ENCODE peak calls at places on chromosomes 6 and 20, in eight cellular contexts. One of them, this sample, is unnamed.

GRCh38 chr6:47078991-47079390 is 36.9 kb upstream of the ADGRF1 start:
- DNase-seq in heart left ventricle: no peak
- DNase-seq in transverse colon: no peak
- DNase-seq in adrenal gland: no peak
- DNase-seq in A549: no peak
- DNase-seq in ovary: no peak
- DNase-seq in IMR-90: no peak
- DNase-seq in uterus: no peak
- DNase-seq in this sample: no peak

GRCh38 chr20:42530855-42531674 is 658.6 kb downstream of the PTPRT start:
- DNase-seq in uterus: no peak
- DNase-seq in adrenal gland: peak
- DNase-seq in ovary: no peak
- DNase-seq in IMR-90: no peak
- DNase-seq in transverse colon: no peak
- DNase-seq in heart left ventricle: no peak
- DNase-seq in A549: peak
- DNase-seq in this sample: peak

GRCh38 chr20:13089950-13090469 is 81.2 kb downstream of the SPTLC3 start:
- DNase-seq in A549: no peak
- DNase-seq in transverse colon: no peak
- DNase-seq in uterus: no peak
- DNase-seq in heart left ventricle: no peak
- DNase-seq in ovary: no peak
- DNase-seq in adrenal gland: no peak
- DNase-seq in IMR-90: no peak
- DNase-seq in this sample: no peak

GRCh38 chr20:41003143-41003932 is 25.3 kb upstream of the TOP1 start:
- DNase-seq in ovary: no peak
- DNase-seq in IMR-90: peak
- DNase-seq in A549: peak
- DNase-seq in uterus: peak
- DNase-seq in heart left ventricle: peak
- DNase-seq in transverse colon: peak
- DNase-seq in adrenal gland: peak
- DNase-seq in this sample: peak

GRCh38 chr20:48066256-48066655 is 281.0 kb upstream of the SULF2 start:
- DNase-seq in heart left ventricle: no peak
- DNase-seq in A549: peak
- DNase-seq in ovary: no peak
- DNase-seq in IMR-90: peak
- DNase-seq in uterus: no peak
- DNase-seq in adrenal gland: no peak
- DNase-seq in transverse colon: no peak
- DNase-seq in this sample: no peak

GRCh38 chr6:167720456-167721285 is 106.0 kb upstream of the AFDN start:
- DNase-seq in transverse colon: no peak
- DNase-seq in ovary: no peak
- DNase-seq in IMR-90: no peak
- DNase-seq in A549: no peak
- DNase-seq in adrenal gland: no peak
- DNase-seq in heart left ventricle: no peak
- DNase-seq in uterus: no peak
- DNase-seq in this sample: no peak

GRCh38 chr6:25601797-25602679 is 50.0 kb upstream of the SCGN start:
- DNase-seq in A549: peak
- DNase-seq in adrenal gland: no peak
- DNase-seq in transverse colon: no peak
- DNase-seq in uterus: no peak
- DNase-seq in IMR-90: peak
- DNase-seq in heart left ventricle: no peak
- DNase-seq in ovary: no peak
- DNase-seq in this sample: no peak

GRCh38 chr20:57619053-57619831 is 984 bp downstream of the ZBP1 start:
- DNase-seq in A549: no peak
- DNase-seq in IMR-90: no peak
- DNase-seq in uterus: no peak
- DNase-seq in adrenal gland: no peak
- DNase-seq in ovary: no peak
- DNase-seq in transverse colon: peak
- DNase-seq in heart left ventricle: peak
- DNase-seq in this sample: no peak

GRCh38 chr6:136383271-136383670 is 93.6 kb upstream of the BCLAF1 start:
- DNase-seq in adrenal gland: no peak
- DNase-seq in ovary: no peak
- DNase-seq in uterus: no peak
- DNase-seq in IMR-90: no peak
- DNase-seq in transverse colon: no peak
- DNase-seq in A549: no peak
- DNase-seq in heart left ventricle: no peak
- DNase-seq in this sample: no peak

GRCh38 chr20:40422665-40423064 is 266.4 kb downstream of the MAFB start:
- DNase-seq in heart left ventricle: no peak
- DNase-seq in uterus: no peak
- DNase-seq in IMR-90: no peak
- DNase-seq in ovary: no peak
- DNase-seq in adrenal gland: no peak
- DNase-seq in transverse colon: no peak
- DNase-seq in A549: no peak
- DNase-seq in this sample: no peak

GRCh38 chr6:99613398-99613704 is 6.7 kb downstream of the PRDM13 start:
- DNase-seq in heart left ventricle: no peak
- DNase-seq in uterus: no peak
- DNase-seq in IMR-90: peak
- DNase-seq in ovary: peak
- DNase-seq in transverse colon: peak
- DNase-seq in adrenal gland: no peak
- DNase-seq in A549: peak
- DNase-seq in this sample: peak

GRCh38 chr6:150992682-150993081 is 127.2 kb downstream of the MTHFD1L start:
- DNase-seq in uterus: no peak
- DNase-seq in ovary: peak
- DNase-seq in IMR-90: peak
- DNase-seq in heart left ventricle: no peak
- DNase-seq in A549: no peak
- DNase-seq in adrenal gland: no peak
- DNase-seq in transverse colon: no peak
- DNase-seq in this sample: no peak

GRCh38 chr6:34568341-34568680 is 12.2 kb upstream of the SPDEF start:
- DNase-seq in ovary: no peak
- DNase-seq in transverse colon: no peak
- DNase-seq in IMR-90: no peak
- DNase-seq in uterus: no peak
- DNase-seq in A549: no peak
- DNase-seq in adrenal gland: no peak
- DNase-seq in heart left ventricle: no peak
- DNase-seq in this sample: no peak

GRCh38 chr6:34563513-34563870 is 7.4 kb upstream of the SPDEF start:
- DNase-seq in uterus: no peak
- DNase-seq in transverse colon: no peak
- DNase-seq in IMR-90: no peak
- DNase-seq in A549: no peak
- DNase-seq in ovary: no peak
- DNase-seq in adrenal gland: no peak
- DNase-seq in heart left ventricle: no peak
- DNase-seq in this sample: no peak

GRCh38 chr6:34564181-34564580 is 8.1 kb upstream of the SPDEF start:
- DNase-seq in IMR-90: no peak
- DNase-seq in A549: no peak
- DNase-seq in transverse colon: no peak
- DNase-seq in adrenal gland: no peak
- DNase-seq in heart left ventricle: no peak
- DNase-seq in ovary: no peak
- DNase-seq in uterus: no peak
- DNase-seq in this sample: no peak

GRCh38 chr6:34566830-34567546 is 10.9 kb upstream of the SPDEF start:
- DNase-seq in A549: no peak
- DNase-seq in adrenal gland: no peak
- DNase-seq in heart left ventricle: no peak
- DNase-seq in uterus: no peak
- DNase-seq in IMR-90: no peak
- DNase-seq in ovary: no peak
- DNase-seq in transverse colon: no peak
- DNase-seq in this sample: no peak

DNA sequence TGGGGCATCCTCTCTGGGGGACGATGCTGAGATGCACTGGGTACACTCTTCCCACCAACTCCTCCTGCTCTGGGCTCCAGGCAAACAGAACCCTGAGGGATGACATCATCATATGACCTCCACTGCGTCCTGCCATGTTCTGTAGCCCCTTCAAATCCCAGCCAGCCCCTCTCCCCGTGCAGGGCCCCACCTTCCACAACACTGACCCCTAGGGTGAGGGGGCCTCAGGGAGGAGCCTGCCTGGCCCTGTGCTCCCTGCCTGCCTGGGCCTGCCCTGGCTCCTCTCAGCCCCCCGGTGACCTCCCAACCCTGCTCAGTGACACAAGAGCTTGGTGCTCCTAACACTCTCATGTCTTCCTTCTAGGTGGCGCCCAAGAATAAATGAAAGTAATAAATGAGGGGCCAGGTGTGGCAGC is 9.6 kb upstream of the SPDEF start:
- DNase-seq in A549: no peak
- DNase-seq in heart left ventricle: no peak
- DNase-seq in transverse colon: no peak
- DNase-seq in IMR-90: no peak
- DNase-seq in adrenal gland: no peak
- DNase-seq in ovary: no peak
- DNase-seq in uterus: no peak
- DNase-seq in this sample: no peak
- TF ChIP-seq CTCF in A549: no peak
- TF ChIP-seq CTCF in heart left ventricle: no peak
- TF ChIP-seq CTCF in transverse colon: no peak
- TF ChIP-seq CTCF in IMR-90: no peak
- TF ChIP-seq CTCF in adrenal gland: no peak
- TF ChIP-seq CTCF in ovary: no peak
- TF ChIP-seq CTCF in uterus: no peak
- TF ChIP-seq CTCF in this sample: no peak

DNA sequence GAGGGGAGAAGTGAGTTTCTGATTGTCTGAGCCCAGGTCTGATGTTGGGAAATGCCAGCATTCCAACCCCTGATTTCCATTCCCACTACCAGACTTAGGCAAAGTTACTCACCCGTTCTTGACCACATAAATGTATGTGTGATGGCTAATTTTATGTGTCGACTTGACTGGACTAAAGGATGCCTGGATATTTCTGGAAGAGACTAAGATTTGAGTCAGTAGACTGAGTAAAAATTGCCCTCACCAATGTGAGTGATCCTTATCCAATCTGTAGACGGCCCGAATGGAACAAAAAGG is 95.8 kb upstream of the TAB2 start:
- DNase-seq in heart left ventricle: no peak
- DNase-seq in ovary: no peak
- DNase-seq in adrenal gland: no peak
- DNase-seq in uterus: no peak
- DNase-seq in A549: no peak
- DNase-seq in IMR-90: peak
- DNase-seq in transverse colon: no peak
- DNase-seq in this sample: no peak
- TF ChIP-seq POLR2A in heart left ventricle: no peak
- TF ChIP-seq POLR2A in ovary: no peak
- TF ChIP-seq POLR2A in adrenal gland: no peak
- TF ChIP-seq POLR2A in uterus: no peak
- TF ChIP-seq POLR2A in A549: no peak
- TF ChIP-seq POLR2A in IMR-90: no peak
- TF ChIP-seq POLR2A in transverse colon: no peak
- TF ChIP-seq POLR2A in this sample: no peak

GRCh38 chr6:43277643-43278523 is 20.2 kb upstream of the SLC22A7 start:
- DNase-seq in adrenal gland: no peak
- DNase-seq in uterus: no peak
- DNase-seq in IMR-90: peak
- DNase-seq in heart left ventricle: no peak
- DNase-seq in A549: peak
- DNase-seq in ovary: no peak
- DNase-seq in transverse colon: peak
- DNase-seq in this sample: no peak

GRCh38 chr6:43274916-43275597 is 23.0 kb upstream of the SLC22A7 start:
- DNase-seq in IMR-90: no peak
- DNase-seq in uterus: no peak
- DNase-seq in ovary: peak
- DNase-seq in heart left ventricle: no peak
- DNase-seq in A549: no peak
- DNase-seq in transverse colon: peak
- DNase-seq in adrenal gland: no peak
- DNase-seq in this sample: no peak

GRCh38 chr6:43277083-43277642 is 20.9 kb upstream of the SLC22A7 start:
- DNase-seq in A549: no peak
- DNase-seq in heart left ventricle: no peak
- DNase-seq in uterus: no peak
- DNase-seq in transverse colon: no peak
- DNase-seq in IMR-90: no peak
- DNase-seq in adrenal gland: no peak
- DNase-seq in ovary: no peak
- DNase-seq in this sample: no peak

GRCh38 chr6:43275782-43276179 is 22.3 kb upstream of the SLC22A7 start:
- DNase-seq in adrenal gland: no peak
- DNase-seq in transverse colon: no peak
- DNase-seq in uterus: no peak
- DNase-seq in A549: no peak
- DNase-seq in heart left ventricle: no peak
- DNase-seq in ovary: no peak
- DNase-seq in IMR-90: no peak
- DNase-seq in this sample: no peak

DNA sequence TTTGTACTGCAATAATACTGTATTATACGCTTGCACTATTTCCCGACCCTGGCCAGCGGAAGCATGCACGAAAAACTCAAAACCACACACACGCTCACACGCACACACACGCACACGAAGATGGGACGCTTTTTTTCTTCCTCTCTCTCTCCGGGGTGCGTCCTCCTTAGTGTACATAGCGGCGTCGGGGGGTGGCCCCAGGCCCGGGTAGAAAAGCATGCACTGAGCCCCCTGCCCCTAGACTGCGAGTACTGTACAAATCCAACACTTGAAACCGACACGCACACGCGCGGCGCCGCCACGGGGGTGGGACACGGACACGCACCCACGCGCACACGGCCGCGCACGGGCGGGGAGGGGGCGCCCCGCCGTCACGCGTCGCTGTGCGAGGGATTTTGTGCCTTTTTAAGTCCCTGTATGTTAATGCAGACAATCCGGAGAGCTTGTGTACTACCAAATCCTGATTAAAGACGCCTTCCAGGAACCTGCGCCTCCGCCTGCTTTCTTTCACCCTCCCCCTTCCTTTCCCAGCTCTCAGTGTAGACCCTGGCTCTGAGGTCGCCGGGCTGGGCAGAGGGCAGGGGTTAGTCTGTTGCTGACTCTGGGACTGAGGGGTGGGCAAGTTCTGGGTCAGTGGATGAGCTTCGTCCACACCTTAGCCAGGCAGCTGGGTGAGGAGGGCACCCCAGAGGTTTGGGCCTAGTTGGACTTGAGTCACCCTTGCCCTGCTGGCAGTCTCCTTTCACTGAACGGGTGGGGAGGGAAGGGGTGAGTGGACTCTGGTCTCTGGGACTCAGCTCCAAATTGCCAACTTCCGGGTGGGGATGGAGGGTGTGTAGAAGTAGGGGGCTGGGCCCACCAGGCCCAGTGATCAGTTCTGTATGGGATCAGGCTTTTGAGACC is 21.6 kb upstream of the SLC22A7 start:
- DNase-seq in IMR-90: no peak
- DNase-seq in adrenal gland: no peak
- DNase-seq in uterus: no peak
- DNase-seq in transverse colon: peak
- DNase-seq in A549: no peak
- DNase-seq in heart left ventricle: no peak
- DNase-seq in ovary: no peak
- DNase-seq in this sample: no peak
- H3K4me3 ChIP-seq in IMR-90: no peak
- H3K4me3 ChIP-seq in adrenal gland: no peak
- H3K4me3 ChIP-seq in uterus: no peak
- H3K4me3 ChIP-seq in transverse colon: no peak
- H3K4me3 ChIP-seq in A549: no peak
- H3K4me3 ChIP-seq in heart left ventricle: no peak
- H3K4me3 ChIP-seq in ovary: no peak
- H3K4me3 ChIP-seq in this sample: peak

GRCh38 chr6:41935685-41936072 is 5.9 kb downstream of the CCND3 start:
- DNase-seq in ovary: no peak
- DNase-seq in adrenal gland: no peak
- DNase-seq in uterus: no peak
- DNase-seq in transverse colon: no peak
- DNase-seq in IMR-90: no peak
- DNase-seq in A549: no peak
- DNase-seq in heart left ventricle: no peak
- DNase-seq in this sample: no peak
- TF ChIP-seq CTCF in ovary: no peak
- TF ChIP-seq CTCF in adrenal gland: no peak
- TF ChIP-seq CTCF in uterus: no peak
- TF ChIP-seq CTCF in transverse colon: no peak
- TF ChIP-seq CTCF in IMR-90: no peak
- TF ChIP-seq CTCF in A549: no peak
- TF ChIP-seq CTCF in heart left ventricle: no peak
- TF ChIP-seq CTCF in this sample: no peak